ENCODE peak calls at places on chromosomes 16 and 17, in eight cellular contexts. I, K, H, D, L, C, M and G are unnamed samples.

GRCh38 chr16:57651344-57652333 is 16.5 kb upstream of the ADGRG3 start:
- DNase-seq in L (no peak), C (no peak), I (no peak), M (peak; percentile 12), H (no peak), D (no peak), K (no peak), G (no peak)

GRCh38 chr17:42817866-42818265 is 6.2 kb downstream of the BECN1 start:
- DNase-seq in M (no peak), I (no peak), K (no peak), C (no peak), L (no peak), D (no peak), H (no peak), G (no peak)

GRCh38 chr16:48370234-48370633 is 15.0 kb downstream of the SIAH1 start:
- DNase-seq in D (no peak), M (no peak), K (no peak), L (no peak), I (no peak), H (no peak), C (no peak), G (no peak)

GRCh38 chr17:18314059-18314730 is 599 bp downstream of the TOP3A start:
- DNase-seq in I (no peak), H (peak; percentile 35), L (no peak), K (peak; percentile 25), C (no peak), D (no peak), M (peak; percentile 18), G (no peak)

GRCh38 chr17:27622160-27622559 is 8.8 kb upstream of the LGALS9 start:
- DNase-seq in D (no peak), H (no peak), I (no peak), C (no peak), M (no peak), K (no peak), L (no peak), G (no peak)

GRCh38 chr16:77131398-77131797 is 59.6 kb upstream of the MON1B start:
- DNase-seq in M (no peak), I (no peak), L (no peak), D (no peak), K (no peak), C (no peak), H (no peak), G (no peak)

GRCh38 chr16:86248325-86248905 is 261.9 kb upstream of the FOXF1 start:
- DNase-seq in C (no peak), M (no peak), L (no peak), I (no peak), D (no peak), H (no peak), K (no peak), G (no peak)

GRCh38 chr17:78142113-78142861 is 3.9 kb upstream of the C17orf99 start:
- DNase-seq in I (peak; percentile 18), M (no peak), C (no peak), K (no peak), D (no peak), H (peak; percentile 26), L (no peak), G (no peak)

GRCh38 chr17:15463363-15463762 is 4.1 kb downstream of the CDRT4 start:
- DNase-seq in H (peak; percentile 41), L (no peak), D (peak; percentile 40), I (peak; percentile 87), C (no peak), K (no peak), M (no peak), G (peak; percentile 72)

DNA sequence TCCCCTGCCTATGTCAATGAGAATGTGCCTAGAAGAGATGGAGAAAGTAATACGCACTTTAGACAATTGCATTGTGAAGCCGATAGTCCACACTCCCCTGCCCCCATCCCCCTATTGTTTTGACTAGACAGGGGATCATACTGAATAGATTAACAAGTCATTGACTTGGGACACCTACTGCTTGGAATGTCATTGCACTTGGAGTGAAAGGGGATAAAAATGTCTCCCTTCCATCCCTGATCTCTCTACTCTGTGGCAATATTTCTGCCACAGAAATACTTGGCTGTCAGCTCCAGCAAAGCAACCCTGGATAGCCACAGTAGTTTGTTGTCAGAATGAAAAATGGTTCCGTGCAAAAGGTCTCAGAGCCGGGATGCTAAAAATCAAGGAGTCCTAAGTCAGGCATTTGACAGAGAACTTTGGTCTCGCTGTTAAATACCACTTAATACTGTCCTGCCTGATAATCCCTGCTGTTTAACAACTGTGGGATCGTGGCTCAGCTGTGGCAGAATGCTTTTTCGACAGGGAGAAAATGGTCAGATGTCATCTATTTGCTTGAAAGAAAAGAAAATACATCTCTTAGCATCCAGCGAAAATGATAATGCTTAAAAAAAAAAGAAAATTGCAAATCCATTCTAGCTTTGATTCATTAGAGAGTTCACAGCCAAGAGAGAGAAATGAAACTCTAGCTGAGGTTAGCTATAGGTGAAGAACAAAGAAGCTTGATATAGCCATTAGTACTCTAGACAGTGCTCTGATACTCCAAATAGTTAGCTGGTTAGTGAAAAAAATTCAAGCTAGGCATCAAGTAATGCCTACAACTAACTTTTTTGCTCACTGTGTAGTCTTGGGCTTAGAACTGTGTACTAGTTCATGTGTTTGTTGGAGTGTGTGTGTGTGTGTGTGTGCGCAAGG is 721.9 kb upstream of the SOX9 start:
- DNase-seq in D (no peak), M (no peak), I (no peak), K (no peak), C (no peak), L (no peak), H (no peak), G (no peak)
- TF ChIP-seq CTCF in D (no peak), M (no peak), I (no peak), K (no peak), C (no peak), L (no peak), H (no peak), G (no peak)

DNA sequence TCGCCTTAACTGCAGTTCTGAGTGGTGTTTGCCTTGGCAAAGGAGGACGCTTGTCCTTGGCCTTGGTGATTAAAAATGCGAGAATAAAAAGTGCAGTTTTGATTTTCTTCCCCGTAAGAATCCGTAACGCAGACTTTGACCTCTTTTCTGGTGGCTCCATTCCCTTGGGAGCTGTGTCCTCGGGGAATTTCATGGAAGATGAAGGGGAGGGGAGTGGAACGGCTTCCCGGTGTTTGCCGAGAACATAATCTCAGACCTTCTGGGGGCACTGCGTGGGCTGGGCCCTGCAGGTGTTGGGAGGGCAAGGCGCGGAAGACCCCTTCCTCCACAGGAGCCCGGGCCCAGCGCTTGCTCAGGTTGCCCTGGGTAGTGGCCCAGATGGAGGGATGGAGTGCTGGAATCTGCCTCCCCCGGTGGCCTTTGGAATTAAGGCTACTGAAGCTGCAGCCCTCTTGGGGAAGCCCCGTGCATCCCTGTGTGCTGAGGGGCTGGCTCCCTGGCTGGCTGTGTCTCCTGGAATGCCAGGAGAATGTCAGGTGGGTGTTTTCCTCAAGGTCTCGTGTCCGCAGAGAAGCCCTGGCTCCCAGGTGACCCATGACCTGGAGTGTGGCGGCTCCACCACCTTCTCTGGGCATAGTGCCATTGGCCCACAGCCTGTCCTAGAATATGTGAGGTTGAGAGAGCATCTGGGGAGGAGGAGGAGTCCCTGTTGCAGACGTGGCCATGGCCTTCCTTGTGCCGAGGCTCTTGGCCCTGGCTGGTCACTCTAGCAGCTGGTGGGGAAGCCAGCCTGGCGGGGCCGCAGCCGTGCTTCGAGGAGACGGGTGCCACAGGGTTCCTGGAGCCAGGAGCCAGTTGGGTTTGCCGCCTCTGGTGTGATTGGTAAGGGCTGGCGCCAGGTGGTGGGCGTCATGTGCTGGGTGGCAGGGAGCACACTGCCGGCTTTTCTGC is 3.1 kb downstream of the BAIAP2 start:
- DNase-seq in L (no peak), M (no peak), H (no peak), I (no peak), C (peak; percentile 62), K (no peak), D (no peak), G (no peak)
- TF ChIP-seq CTCF in L (no peak), M (no peak), H (no peak), I (no peak), C (no peak), K (no peak), D (no peak), G (no peak)

GRCh38 chr17:40440166-40440565 is 3.1 kb upstream of the IGFBP4 start:
- DNase-seq in H (no peak), L (no peak), C (no peak), D (no peak), M (no peak), K (no peak), I (no peak), G (no peak)

GRCh38 chr17:40443988-40444899 is 994 bp downstream of the IGFBP4 start:
- DNase-seq in I (no peak), C (no peak), L (no peak), M (no peak), K (peak; percentile 20), D (no peak), H (peak; percentile 28), G (no peak)

GRCh38 chr17:40442392-40443195 is 656 bp upstream of the IGFBP4 start:
- DNase-seq in H (peak; percentile 69), K (no peak), M (no peak), D (peak; percentile 59), I (no peak), C (peak; percentile 79), L (no peak), G (no peak)

GRCh38 chr17:40445769-40446468 is 2.7 kb downstream of the IGFBP4 start:
- DNase-seq in K (no peak), D (no peak), H (no peak), C (no peak), I (no peak), M (no peak), L (no peak), G (no peak)

DNA sequence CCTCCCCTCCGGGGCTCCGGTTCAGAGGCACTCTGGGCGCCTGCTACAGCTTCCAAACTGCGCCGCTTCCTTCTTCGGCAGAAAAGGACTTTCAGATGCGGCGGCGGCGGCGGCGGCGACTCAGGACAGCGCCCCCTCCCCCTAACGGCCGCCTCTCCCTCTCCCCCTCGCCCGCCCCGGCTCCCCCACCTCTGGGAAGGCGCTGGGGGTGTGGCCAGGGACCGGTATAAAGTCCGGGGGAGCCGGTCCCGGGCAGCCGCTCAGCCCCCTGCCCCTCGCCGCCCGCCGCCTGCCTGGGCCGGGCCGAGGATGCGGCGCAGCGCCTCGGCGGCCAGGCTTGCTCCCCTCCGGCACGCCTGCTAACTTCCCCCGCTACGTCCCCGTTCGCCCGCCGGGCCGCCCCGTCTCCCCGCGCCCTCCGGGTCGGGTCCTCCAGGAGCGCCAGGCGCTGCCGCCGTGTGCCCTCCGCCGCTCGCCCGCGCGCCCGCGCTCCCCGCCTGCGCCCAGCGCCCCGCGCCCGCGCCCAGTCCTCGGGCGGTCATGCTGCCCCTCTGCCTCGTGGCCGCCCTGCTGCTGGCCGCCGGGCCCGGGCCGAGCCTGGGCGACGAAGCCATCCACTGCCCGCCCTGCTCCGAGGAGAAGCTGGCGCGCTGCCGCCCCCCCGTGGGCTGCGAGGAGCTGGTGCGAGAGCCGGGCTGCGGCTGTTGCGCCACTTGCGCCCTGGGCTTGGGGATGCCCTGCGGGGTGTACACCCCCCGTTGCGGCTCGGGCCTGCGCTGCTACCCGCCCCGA is at the start of gene IGFBP4:
- DNase-seq in C (peak; percentile 92), H (peak; percentile 95), I (no peak), D (peak; percentile 85), K (peak; percentile 62), M (peak; percentile 20), L (peak; percentile 64), G (no peak)
- TF ChIP-seq CTCF in C (peak; percentile 37), H (no peak), I (peak; percentile 48), D (peak; percentile 56), K (peak; percentile 30), M (peak; percentile 41), L (peak; percentile 39), G (peak; percentile 30)

DNA sequence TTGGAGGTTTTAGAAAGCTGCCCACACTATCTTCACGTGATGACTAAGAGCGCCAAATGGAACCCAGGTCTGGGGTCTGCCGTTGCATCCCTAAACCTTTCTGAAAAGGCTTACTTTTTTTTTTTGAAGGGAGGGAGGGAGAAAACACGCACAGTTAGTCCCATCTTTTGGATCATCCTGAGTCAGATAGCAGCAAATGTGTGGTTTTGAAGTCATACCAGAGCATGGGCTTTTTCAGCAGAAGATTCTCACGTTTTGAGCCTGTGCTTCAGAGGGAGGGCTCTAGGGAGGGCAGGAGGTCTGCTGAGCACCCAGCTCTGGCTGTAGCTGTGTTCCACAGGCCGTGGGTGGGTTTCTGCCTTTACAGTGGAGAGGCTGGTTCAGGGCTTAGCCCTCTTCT is 194.7 kb downstream of the SNX29 start:
- DNase-seq in H (no peak), C (no peak), L (no peak), K (no peak), D (no peak), I (peak; percentile 18), M (no peak), G (no peak)
- TF ChIP-seq CTCF in H (no peak), C (no peak), L (no peak), K (no peak), D (no peak), I (no peak), M (no peak), G (no peak)